ENCODE peak calls at places on chromosomes 13 and 19, in seven cellular contexts. M, A, Y, F, U, E and D are unnamed samples.

GRCh38 chr19:39046037-39046821 is 13.9 kb upstream of the FBXO27 start:
- DNase-seq in U (no peak), M (no peak), Y (no peak), A (no peak), E (no peak), F (no peak), D (no peak)

GRCh38 chr19:42051166-42052115 is 18.6 kb downstream of the GRIK5 start:
- DNase-seq in Y (no peak), M (no peak), F (no peak), U (no peak), E (no peak), A (no peak), D (no peak)

GRCh38 chr19:53333071-53333465 is 481 bp upstream of the ZNF845 start:
- DNase-seq in Y (no peak), E (peak; percentile 62), F (peak; percentile 50), A (peak; percentile 40), U (no peak), M (peak; percentile 34), D (peak; percentile 8)

GRCh38 chr19:13007292-13008045 is 12.2 kb downstream of the NFIX start:
- DNase-seq in U (no peak), Y (no peak), M (peak; percentile 88), E (no peak), A (no peak), F (peak; percentile 64), D (no peak)

GRCh38 chr19:1252221-1252817 is 3.9 kb downstream of the MIDN start:
- DNase-seq in U (no peak), Y (no peak), A (no peak), M (peak; percentile 96), F (peak; percentile 95), E (peak; percentile 93), D (no peak)

GRCh38 chr13:94799330-94799729 is 87.0 kb upstream of the SOX21 start:
- DNase-seq in E (no peak), U (no peak), A (no peak), M (no peak), F (no peak), Y (no peak), D (no peak)

GRCh38 chr13:44818016-44818415 is 171.3 kb downstream of the NUFIP1 start:
- DNase-seq in Y (no peak), U (no peak), M (no peak), F (no peak), E (no peak), A (no peak), D (no peak)

GRCh38 chr13:74816737-74817136 is 665.2 kb downstream of the TBC1D4 start:
- DNase-seq in A (no peak), Y (no peak), M (no peak), E (no peak), F (no peak), U (no peak), D (no peak)

GRCh38 chr13:35475131-35475959 is 1.1 kb downstream of the MAB21L1 start:
- DNase-seq in F (peak; percentile 35), Y (no peak), M (no peak), U (no peak), A (peak; percentile 35), E (no peak), D (no peak)

GRCh38 chr19:17279436-17279835 is 2.3 kb upstream of the ANKLE1 start:
- DNase-seq in M (no peak), U (no peak), E (no peak), Y (no peak), A (no peak), F (no peak), D (no peak)

GRCh38 chr19:45526143-45526542 is 18.9 kb downstream of the VASP start:
- DNase-seq in Y (no peak), U (peak; percentile 58), A (peak; percentile 44), F (peak; percentile 72), E (peak; percentile 57), M (peak; percentile 65), D (peak; percentile 74)

GRCh38 chr13:84925443-84925842 is 873.8 kb downstream of the SLITRK6 start:
- DNase-seq in E (no peak), M (no peak), U (no peak), F (no peak), A (no peak), Y (no peak), D (peak; percentile 19)

GRCh38 chr19:3643592-3644313 is 17.2 kb upstream of the CACTIN start:
- DNase-seq in A (no peak), E (no peak), U (no peak), M (no peak), Y (no peak), F (no peak), D (no peak)

GRCh38 chr13:42378383-42378780 is 106.4 kb downstream of the AKAP11 start:
- DNase-seq in M (no peak), F (no peak), A (no peak), U (no peak), Y (no peak), E (no peak), D (no peak)

GRCh38 chr19:10191347-10191746 is 3.4 kb downstream of the DNMT1 start:
- DNase-seq in A (no peak), M (peak; percentile 35), E (no peak), F (peak; percentile 45), Y (no peak), U (no peak), D (no peak)

GRCh38 chr19:14062558-14062855 is 631 bp upstream of the PALM3 start:
- DNase-seq in Y (no peak), E (no peak), U (no peak), F (no peak), A (no peak), M (no peak), D (no peak)

GRCh38 chr13:78689011-78689410 is 30.1 kb upstream of the OBI1 start:
- DNase-seq in E (no peak), A (no peak), U (no peak), M (no peak), Y (no peak), F (no peak), D (no peak)

GRCh38 chr13:34340534-34340933 is 522.6 kb downstream of the RFC3 start:
- DNase-seq in Y (no peak), E (no peak), A (no peak), U (no peak), F (no peak), M (no peak), D (no peak)

GRCh38 chr19:383922-384800 is 24.8 kb downstream of the C2CD4C start:
- DNase-seq in M (peak; percentile 12), E (no peak), Y (no peak), U (no peak), A (peak; percentile 51), F (peak; percentile 55), D (no peak)

GRCh38 chr13:49810825-49811526 is 18.5 kb upstream of the KPNA3 start:
- DNase-seq in E (no peak), A (no peak), F (peak; percentile 34), Y (no peak), M (no peak), U (no peak), D (no peak)